ENCODE peak calls at places on chromosomes 6 and 20, in ten cellular contexts. One of them, this sample, is unnamed.

GRCh38 chr6:33747823-33748222 is 1.1 kb upstream of the IP6K3 start:
- DNase-seq in ACHN: no peak
- DNase-seq in stomach: no peak
- DNase-seq in NAMALWA: no peak
- DNase-seq in GM04503: no peak
- DNase-seq in progenitor cell of endocrine pancreas: no peak
- DNase-seq in fibroblast of the aortic adventitia: no peak
- DNase-seq in NCI-H1092 treated with DMSO at 0.1 percent for 48 hours: no peak
- DNase-seq in sigmoid colon: no peak
- DNase-seq in AG08395: no peak
- DNase-seq in this sample: no peak

GRCh38 chr6:63023726-63024125 is 187.5 kb upstream of the FKBP1C start:
- DNase-seq in ACHN: no peak
- DNase-seq in stomach: no peak
- DNase-seq in NAMALWA: no peak
- DNase-seq in GM04503: no peak
- DNase-seq in progenitor cell of endocrine pancreas: no peak
- DNase-seq in fibroblast of the aortic adventitia: no peak
- DNase-seq in NCI-H1092 treated with DMSO at 0.1 percent for 48 hours: no peak
- DNase-seq in sigmoid colon: no peak
- DNase-seq in AG08395: no peak
- DNase-seq in this sample: no peak

GRCh38 chr6:106056060-106056737 is 29.9 kb upstream of the PRDM1 start:
- DNase-seq in ACHN: no peak
- DNase-seq in stomach: no peak
- DNase-seq in NAMALWA: no peak
- DNase-seq in GM04503: no peak
- DNase-seq in progenitor cell of endocrine pancreas: no peak
- DNase-seq in fibroblast of the aortic adventitia: no peak
- DNase-seq in NCI-H1092 treated with DMSO at 0.1 percent for 48 hours: no peak
- DNase-seq in sigmoid colon: no peak
- DNase-seq in AG08395: no peak
- DNase-seq in this sample: no peak

GRCh38 chr20:43748274-43748673 is 21.5 kb upstream of the GTSF1L start:
- DNase-seq in ACHN: no peak
- DNase-seq in stomach: no peak
- DNase-seq in NAMALWA: no peak
- DNase-seq in GM04503: no peak
- DNase-seq in progenitor cell of endocrine pancreas: no peak
- DNase-seq in fibroblast of the aortic adventitia: peak
- DNase-seq in NCI-H1092 treated with DMSO at 0.1 percent for 48 hours: no peak
- DNase-seq in sigmoid colon: no peak
- DNase-seq in AG08395: no peak
- DNase-seq in this sample: no peak

GRCh38 chr20:64176548-64177419 is 12.5 kb downstream of the MYT1 start:
- DNase-seq in ACHN: no peak
- DNase-seq in stomach: no peak
- DNase-seq in NAMALWA: no peak
- DNase-seq in GM04503: no peak
- DNase-seq in progenitor cell of endocrine pancreas: no peak
- DNase-seq in fibroblast of the aortic adventitia: no peak
- DNase-seq in NCI-H1092 treated with DMSO at 0.1 percent for 48 hours: no peak
- DNase-seq in sigmoid colon: no peak
- DNase-seq in AG08395: no peak
- DNase-seq in this sample: no peak

GRCh38 chr6:105769987-105770386 is 316.1 kb upstream of the PRDM1 start:
- DNase-seq in ACHN: no peak
- DNase-seq in stomach: no peak
- DNase-seq in NAMALWA: no peak
- DNase-seq in GM04503: no peak
- DNase-seq in progenitor cell of endocrine pancreas: no peak
- DNase-seq in fibroblast of the aortic adventitia: peak
- DNase-seq in NCI-H1092 treated with DMSO at 0.1 percent for 48 hours: no peak
- DNase-seq in sigmoid colon: no peak
- DNase-seq in AG08395: peak
- DNase-seq in this sample: no peak

GRCh38 chr6:37503486-37503980 is 3.8 kb upstream of the CCDC167 start:
- DNase-seq in ACHN: no peak
- DNase-seq in stomach: no peak
- DNase-seq in NAMALWA: no peak
- DNase-seq in GM04503: no peak
- DNase-seq in progenitor cell of endocrine pancreas: no peak
- DNase-seq in fibroblast of the aortic adventitia: no peak
- DNase-seq in NCI-H1092 treated with DMSO at 0.1 percent for 48 hours: no peak
- DNase-seq in sigmoid colon: no peak
- DNase-seq in AG08395: no peak
- DNase-seq in this sample: no peak

GRCh38 chr6:25359891-25360290 is 80.7 kb downstream of the CARMIL1 start:
- DNase-seq in ACHN: no peak
- DNase-seq in stomach: no peak
- DNase-seq in NAMALWA: no peak
- DNase-seq in GM04503: no peak
- DNase-seq in progenitor cell of endocrine pancreas: no peak
- DNase-seq in fibroblast of the aortic adventitia: no peak
- DNase-seq in NCI-H1092 treated with DMSO at 0.1 percent for 48 hours: no peak
- DNase-seq in sigmoid colon: no peak
- DNase-seq in AG08395: no peak
- DNase-seq in this sample: no peak

GRCh38 chr6:52610745-52611355 is 34.0 kb upstream of the TRAM2 start:
- DNase-seq in ACHN: no peak
- DNase-seq in stomach: no peak
- DNase-seq in NAMALWA: no peak
- DNase-seq in GM04503: peak
- DNase-seq in progenitor cell of endocrine pancreas: no peak
- DNase-seq in fibroblast of the aortic adventitia: no peak
- DNase-seq in NCI-H1092 treated with DMSO at 0.1 percent for 48 hours: no peak
- DNase-seq in sigmoid colon: no peak
- DNase-seq in AG08395: no peak
- DNase-seq in this sample: no peak

GRCh38 chr20:33663161-33664084 is 1.3 kb downstream of the C20orf144 start:
- DNase-seq in ACHN: peak
- DNase-seq in stomach: peak
- DNase-seq in NAMALWA: peak
- DNase-seq in GM04503: no peak
- DNase-seq in progenitor cell of endocrine pancreas: peak
- DNase-seq in fibroblast of the aortic adventitia: peak
- DNase-seq in NCI-H1092 treated with DMSO at 0.1 percent for 48 hours: peak
- DNase-seq in sigmoid colon: peak
- DNase-seq in AG08395: peak
- DNase-seq in this sample: peak

GRCh38 chr20:17863577-17864292 is 104.9 kb downstream of the SNX5 start:
- DNase-seq in ACHN: peak
- DNase-seq in stomach: peak
- DNase-seq in NAMALWA: no peak
- DNase-seq in GM04503: no peak
- DNase-seq in progenitor cell of endocrine pancreas: no peak
- DNase-seq in fibroblast of the aortic adventitia: peak
- DNase-seq in NCI-H1092 treated with DMSO at 0.1 percent for 48 hours: no peak
- DNase-seq in sigmoid colon: no peak
- DNase-seq in AG08395: no peak
- DNase-seq in this sample: no peak

GRCh38 chr6:146041282-146041681 is 12.4 kb downstream of the GRM1 start:
- DNase-seq in ACHN: peak
- DNase-seq in stomach: no peak
- DNase-seq in NAMALWA: peak
- DNase-seq in GM04503: no peak
- DNase-seq in progenitor cell of endocrine pancreas: no peak
- DNase-seq in fibroblast of the aortic adventitia: peak
- DNase-seq in NCI-H1092 treated with DMSO at 0.1 percent for 48 hours: no peak
- DNase-seq in sigmoid colon: no peak
- DNase-seq in AG08395: no peak
- DNase-seq in this sample: no peak

GRCh38 chr6:116101790-116102189 is 1.1 kb downstream of the NT5DC1 start:
- DNase-seq in ACHN: no peak
- DNase-seq in stomach: no peak
- DNase-seq in NAMALWA: peak
- DNase-seq in GM04503: no peak
- DNase-seq in progenitor cell of endocrine pancreas: no peak
- DNase-seq in fibroblast of the aortic adventitia: no peak
- DNase-seq in NCI-H1092 treated with DMSO at 0.1 percent for 48 hours: no peak
- DNase-seq in sigmoid colon: no peak
- DNase-seq in AG08395: no peak
- DNase-seq in this sample: no peak

GRCh38 chr6:148629910-148630470 is 116.8 kb upstream of the UST start:
- DNase-seq in ACHN: no peak
- DNase-seq in stomach: no peak
- DNase-seq in NAMALWA: no peak
- DNase-seq in GM04503: no peak
- DNase-seq in progenitor cell of endocrine pancreas: no peak
- DNase-seq in fibroblast of the aortic adventitia: peak
- DNase-seq in NCI-H1092 treated with DMSO at 0.1 percent for 48 hours: no peak
- DNase-seq in sigmoid colon: no peak
- DNase-seq in AG08395: peak
- DNase-seq in this sample: no peak

GRCh38 chr20:57114290-57115005 is 152.0 kb downstream of the BMP7 start:
- DNase-seq in ACHN: no peak
- DNase-seq in stomach: no peak
- DNase-seq in NAMALWA: no peak
- DNase-seq in GM04503: no peak
- DNase-seq in progenitor cell of endocrine pancreas: no peak
- DNase-seq in fibroblast of the aortic adventitia: no peak
- DNase-seq in NCI-H1092 treated with DMSO at 0.1 percent for 48 hours: no peak
- DNase-seq in sigmoid colon: no peak
- DNase-seq in AG08395: no peak
- DNase-seq in this sample: no peak

GRCh38 chr6:22126910-22127309 is 169.9 kb downstream of the PRL start:
- DNase-seq in ACHN: no peak
- DNase-seq in stomach: no peak
- DNase-seq in NAMALWA: no peak
- DNase-seq in GM04503: no peak
- DNase-seq in progenitor cell of endocrine pancreas: no peak
- DNase-seq in fibroblast of the aortic adventitia: no peak
- DNase-seq in NCI-H1092 treated with DMSO at 0.1 percent for 48 hours: no peak
- DNase-seq in sigmoid colon: no peak
- DNase-seq in AG08395: no peak
- DNase-seq in this sample: no peak

GRCh38 chr6:110422444-110422822 is 7.1 kb upstream of the DDO start:
- DNase-seq in ACHN: no peak
- DNase-seq in stomach: no peak
- DNase-seq in NAMALWA: no peak
- DNase-seq in GM04503: no peak
- DNase-seq in progenitor cell of endocrine pancreas: no peak
- DNase-seq in fibroblast of the aortic adventitia: no peak
- DNase-seq in NCI-H1092 treated with DMSO at 0.1 percent for 48 hours: no peak
- DNase-seq in sigmoid colon: no peak
- DNase-seq in AG08395: no peak
- DNase-seq in this sample: no peak

GRCh38 chr6:45187841-45188240 is 140.3 kb upstream of the RUNX2 start:
- DNase-seq in ACHN: no peak
- DNase-seq in stomach: no peak
- DNase-seq in NAMALWA: no peak
- DNase-seq in GM04503: no peak
- DNase-seq in progenitor cell of endocrine pancreas: no peak
- DNase-seq in fibroblast of the aortic adventitia: peak
- DNase-seq in NCI-H1092 treated with DMSO at 0.1 percent for 48 hours: no peak
- DNase-seq in sigmoid colon: no peak
- DNase-seq in AG08395: no peak
- DNase-seq in this sample: no peak

This sample was measured in psoas muscle.